ENCODE peak calls at places on chromosomes 2 and 18, in four cellular contexts. J is tibial artery, Q is kidney epithelial cell, E is frontal cortex. X is an unnamed sample.

GRCh38 chr2:49796221-49796705 is 641.9 kb upstream of the FSHR start:
- DNase-seq in J (no peak), Q (peak), E (no peak), X (peak)

GRCh38 chr2:99881901-99882591 is 260.3 kb downstream of the AFF3 start:
- DNase-seq in J (no peak), Q (peak), E (no peak), X (peak)

GRCh38 chr18:36708366-36708765 is 120.4 kb downstream of the TPGS2 start:
- DNase-seq in J (no peak), Q (no peak), E (no peak), X (no peak)

GRCh38 chr2:8547284-8548064 is 134.4 kb upstream of the ID2 start:
- DNase-seq in J (peak), Q (no peak), E (no peak), X (no peak)

GRCh38 chr2:135960598-135961551 is 24.6 kb downstream of the DARS1 start:
- DNase-seq in J (no peak), Q (no peak), E (no peak), X (no peak)

GRCh38 chr2:43142921-43143438 is 83.4 kb downstream of the ZFP36L2 start:
- DNase-seq in J (no peak), Q (no peak), E (no peak), X (peak)

GRCh38 chr2:147910990-147911473 is 66.2 kb downstream of the ACVR2A start:
- DNase-seq in J (no peak), Q (peak), E (peak), X (peak)

GRCh38 chr2:8985561-8986326 is 17.7 kb downstream of the MBOAT2 start:
- DNase-seq in J (no peak), Q (no peak), E (no peak), X (peak)

GRCh38 chr2:237967463-237967871 is 653 bp downstream of the UBE2F start:
- DNase-seq in J (peak), Q (no peak), E (no peak), X (peak)

GRCh38 chr2:207160115-207160514 is 5.6 kb downstream of the KLF7 start:
- DNase-seq in J (no peak), Q (no peak), E (no peak), X (no peak)

GRCh38 chr18:49071365-49071764 is 120.6 kb upstream of the SMAD7 start:
- DNase-seq in J (no peak), Q (no peak), E (no peak), X (no peak)

GRCh38 chr2:144695661-144696060 is 175.7 kb upstream of the ZEB2 start:
- DNase-seq in J (no peak), Q (no peak), E (no peak), X (no peak)

GRCh38 chr2:215613265-215613664 is 177.4 kb upstream of the FN1 start:
- DNase-seq in J (no peak), Q (no peak), E (no peak), X (peak)

GRCh38 chr2:47072018-47072691 is 83.0 kb downstream of the STPG4 start:
- DNase-seq in J (peak), Q (peak), E (no peak), X (no peak)

GRCh38 chr2:96340493-96341414 is 5.2 kb downstream of the NCAPH start:
- DNase-seq in J (no peak), Q (no peak), E (no peak), X (peak)

GRCh38 chr2:193482557-193482956 is 1287.8 kb upstream of the TMEFF2 start:
- DNase-seq in J (no peak), Q (no peak), E (no peak), X (no peak)

GRCh38 chr18:68840554-68841263 is 42.8 kb downstream of the CCDC102B start:
- DNase-seq in J (no peak), Q (peak), E (no peak), X (peak)

GRCh38 chr2:100453853-100454252 is 16.4 kb upstream of the NMS start:
- DNase-seq in J (no peak), Q (no peak), E (no peak), X (no peak)

GRCh38 chr2:200226652-200227426 is 79.7 kb upstream of the SPATS2L start:
- DNase-seq in J (no peak), Q (no peak), E (no peak), X (no peak)

GRCh38 chr2:513981-514706 is 163.1 kb downstream of the TMEM18 start:
- DNase-seq in J (no peak), Q (no peak), E (no peak), X (no peak)

GRCh38 chr2:240511351-240512108 is 46.3 kb downstream of the ANKMY1 start:
- DNase-seq in J (no peak), Q (no peak), E (no peak), X (no peak)

GRCh38 chr2:101625387-101625786 is 72.1 kb upstream of the MAP4K4 start:
- DNase-seq in J (no peak), Q (no peak), E (no peak), X (no peak)

GRCh38 chr18:44474596-44474995 is 206.1 kb upstream of the SETBP1 start:
- DNase-seq in J (no peak), Q (no peak), E (no peak), X (peak)

GRCh38 chr18:36572135-36572856 is 256.5 kb downstream of the TPGS2 start:
- DNase-seq in J (no peak), Q (no peak), E (no peak), X (peak)

GRCh38 chr2:98012561-98012979 is 16.8 kb upstream of the TMEM131 start:
- DNase-seq in J (no peak), Q (no peak), E (no peak), X (no peak)

GRCh38 chr2:164495491-164496223 is 125.6 kb downstream of the GRB14 start:
- DNase-seq in J (no peak), Q (peak), E (peak), X (peak)

GRCh38 chr2:20080839-20081348 is 29.5 kb upstream of the LAPTM4A start:
- DNase-seq in J (no peak), Q (no peak), E (no peak), X (no peak)